ENCODE peak calls at places on chromosomes 5 and 9, in ten cellular contexts. C is stimulated activated CD8-positive, alpha-beta memory T cell treated with anti-CD3 and anti-CD28 coated beads, Interleukin-12 subunit alpha, Interleukin-12 subunit beta, amount 100 ng/mL, for 1 hour; O is left ventricle myocardium inferior; Q is amniotic epithelial cell; Y is NCI-H345; I is heart right ventricle; W is T follicular helper cell; T is NCI-H774; N is kidney epithelial cell; P is CD4-positive, alpha-beta T cell. L is an unnamed sample.

GRCh38 chr5:111694183-111694582 is 62.8 kb downstream of the NREP start:
- DNase-seq in O (no peak), N (no peak), W (no peak), Y (no peak), C (no peak), I (no peak), T (no peak), P (no peak), Q (peak; percentile 96), L (peak; percentile 43)

GRCh38 chr5:110815916-110816605 is 77.3 kb downstream of the SLC25A46 start:
- DNase-seq in T (no peak), I (no peak), Y (no peak), Q (no peak), W (no peak), O (no peak), N (no peak), P (no peak), C (no peak), L (no peak)

GRCh38 chr5:180202939-180203573 is 6.0 kb downstream of the RASGEF1C start:
- DNase-seq in Q (no peak), N (no peak), Y (no peak), W (no peak), P (no peak), C (no peak), I (no peak), O (no peak), T (no peak), L (no peak)

GRCh38 chr5:111142932-111143331 is 50.8 kb downstream of the WDR36 start:
- DNase-seq in Q (no peak), O (no peak), I (no peak), T (no peak), Y (no peak), W (no peak), C (no peak), P (no peak), N (no peak), L (no peak)

GRCh38 chr5:17167171-17167891 is 50.1 kb upstream of the BASP1 start:
- DNase-seq in W (no peak), C (no peak), I (no peak), Y (no peak), Q (no peak), N (no peak), T (no peak), O (no peak), P (no peak), L (no peak)

GRCh38 chr9:94944623-94945022 is 218.1 kb downstream of the AOPEP start:
- DNase-seq in Y (no peak), T (no peak), P (no peak), O (no peak), I (no peak), N (no peak), W (no peak), C (no peak), Q (peak; percentile 73), L (no peak)

GRCh38 chr5:15215056-15215455 is 284.9 kb upstream of the FBXL7 start:
- DNase-seq in Y (no peak), W (no peak), O (peak; percentile 16), N (no peak), T (no peak), C (no peak), Q (no peak), I (peak; percentile 8), P (no peak), L (no peak)

GRCh38 chr9:108842610-108843295 is 13.0 kb downstream of the ACTL7B start:
- DNase-seq in O (no peak), Y (no peak), N (no peak), Q (no peak), I (no peak), W (no peak), P (no peak), C (no peak), T (no peak), L (no peak)

GRCh38 chr9:86349271-86349670 is 4.9 kb downstream of the TUT7 start:
- DNase-seq in W (no peak), P (no peak), N (no peak), Y (no peak), I (no peak), C (no peak), Q (no peak), T (no peak), O (no peak), L (no peak)

GRCh38 chr9:132800038-132800648 is 77.9 kb downstream of the AK8 start:
- DNase-seq in W (peak; percentile 51), O (peak; percentile 76), Q (peak; percentile 56), C (peak; percentile 37), I (peak; percentile 69), Y (peak; percentile 86), N (no peak), P (peak; percentile 52), T (peak; percentile 83), L (peak; percentile 75)

GRCh38 chr5:37900692-37901091 is 60.9 kb upstream of the GDNF start:
- DNase-seq in Q (peak; percentile 30), I (peak; percentile 77), C (no peak), T (no peak), O (peak; percentile 79), N (no peak), W (no peak), P (no peak), Y (no peak), L (peak; percentile 48)